ENCODE peak calls at places on chromosomes 7 and 10, in eight cellular contexts. X is osteoblast, E is thoracic aorta, Y is gastrocnemius medialis, G is mammary epithelial cell, Z is GM23248, S is psoas muscle, J is BE2C. T is an unnamed sample.

GRCh38 chr10:30810416-30810815 is 180.9 kb upstream of the LYZL2 start:
- DNase-seq in X (no peak), E (no peak), Y (no peak), G (no peak), Z (no peak), S (no peak), J (no peak), T (no peak)

GRCh38 chr10:101018600-101019439 is 12.1 kb downstream of the PDZD7 start:
- DNase-seq in X (peak), E (peak), Y (no peak), G (peak), Z (peak), S (peak), J (peak), T (peak)

GRCh38 chr10:86665868-86666267 is 2.4 kb upstream of the LDB3 start:
- DNase-seq in X (peak), E (no peak), Y (no peak), G (no peak), Z (no peak), S (peak), J (peak), T (no peak)

GRCh38 chr10:95782274-95782830 is 26.4 kb downstream of the ENTPD1 start:
- DNase-seq in X (no peak), E (no peak), Y (no peak), G (no peak), Z (no peak), S (no peak), J (no peak), T (no peak)

GRCh38 chr7:151599401-151600227 is 79.9 kb upstream of the RHEB start:
- DNase-seq in X (peak), E (no peak), Y (no peak), G (peak), Z (peak), S (peak), J (no peak), T (no peak)

GRCh38 chr10:62911210-62911963 is 95.2 kb upstream of the EGR2 start:
- DNase-seq in X (no peak), E (no peak), Y (no peak), G (peak), Z (peak), S (no peak), J (no peak), T (no peak)

GRCh38 chr7:102914585-102914984 is 1.8 kb downstream of the LRRC17 start:
- DNase-seq in X (no peak), E (peak), Y (no peak), G (no peak), Z (peak), S (peak), J (no peak), T (no peak)

GRCh38 chr10:116001266-116001857 is 271.6 kb downstream of the GFRA1 start:
- DNase-seq in X (no peak), E (no peak), Y (no peak), G (no peak), Z (no peak), S (no peak), J (peak), T (no peak)

GRCh38 chr10:71573562-71574300 is 145.8 kb downstream of the C10orf105 start:
- DNase-seq in X (peak), E (no peak), Y (no peak), G (no peak), Z (no peak), S (no peak), J (no peak), T (no peak)

GRCh38 chr10:24901686-24902399 is 50.6 kb downstream of the PRTFDC1 start:
- DNase-seq in X (peak), E (peak), Y (no peak), G (peak), Z (peak), S (peak), J (no peak), T (peak)

GRCh38 chr7:158518915-158519640 is 68.5 kb downstream of the PTPRN2 start:
- DNase-seq in X (no peak), E (no peak), Y (no peak), G (no peak), Z (no peak), S (no peak), J (no peak), T (no peak)

GRCh38 chr7:37480026-37480425 is 31.4 kb upstream of the ELMO1 start:
- DNase-seq in X (no peak), E (no peak), Y (no peak), G (no peak), Z (no peak), S (no peak), J (no peak), T (no peak)

GRCh38 chr10:17557459-17557858 is 59.7 kb downstream of the HACD1 start:
- DNase-seq in X (no peak), E (no peak), Y (no peak), G (no peak), Z (no peak), S (no peak), J (no peak), T (no peak)

GRCh38 chr10:5615263-5615820 is 51.1 kb downstream of the ASB13 start:
- DNase-seq in X (peak), E (no peak), Y (no peak), G (no peak), Z (no peak), S (no peak), J (no peak), T (no peak)

GRCh38 chr10:74333174-74333573 is 182.2 kb downstream of the ADK start:
- DNase-seq in X (no peak), E (no peak), Y (no peak), G (no peak), Z (peak), S (no peak), J (no peak), T (no peak)

GRCh38 chr7:11343818-11344413 is 370.2 kb downstream of the PHF14 start:
- DNase-seq in X (no peak), E (no peak), Y (no peak), G (peak), Z (peak), S (no peak), J (no peak), T (peak)

GRCh38 chr7:151623766-151624165 is 104.1 kb upstream of the RHEB start:
- DNase-seq in X (peak), E (no peak), Y (no peak), G (no peak), Z (peak), S (no peak), J (no peak), T (no peak)

GRCh38 chr10:14926722-14927416 is 27.0 kb downstream of the DCLRE1C start:
- DNase-seq in X (no peak), E (no peak), Y (no peak), G (no peak), Z (no peak), S (no peak), J (no peak), T (peak)

GRCh38 chr10:35335718-35336083 is 608 bp upstream of the CCNY start:
- DNase-seq in X (no peak), E (no peak), Y (no peak), G (peak), Z (peak), S (no peak), J (peak), T (peak)

GRCh38 chr7:125561006-125561405 is 631.4 kb upstream of the POT1 start:
- DNase-seq in X (no peak), E (no peak), Y (no peak), G (no peak), Z (no peak), S (no peak), J (no peak), T (peak)

GRCh38 chr10:13271552-13272163 is 28.2 kb downstream of the PHYH start:
- DNase-seq in X (peak), E (no peak), Y (peak), G (no peak), Z (peak), S (peak), J (peak), T (peak)

GRCh38 chr10:130378556-130379400 is 242.6 kb downstream of the GLRX3 start:
- DNase-seq in X (no peak), E (no peak), Y (no peak), G (no peak), Z (no peak), S (no peak), J (no peak), T (no peak)

GRCh38 chr7:120138497-120138896 is 134.5 kb upstream of the KCND2 start:
- DNase-seq in X (no peak), E (no peak), Y (no peak), G (no peak), Z (no peak), S (no peak), J (no peak), T (no peak)

GRCh38 chr10:119029613-119030420 is at the start of gene NANOS1:
- DNase-seq in X (no peak), E (no peak), Y (no peak), G (peak), Z (peak), S (peak), J (peak), T (no peak)

GRCh38 chr7:154698726-154699291 is 304.1 kb downstream of the PAXIP1 start:
- DNase-seq in X (no peak), E (no peak), Y (no peak), G (no peak), Z (no peak), S (no peak), J (no peak), T (peak)

GRCh38 chr10:120630266-120630665 is 173.2 kb downstream of the PLPP4 start:
- DNase-seq in X (no peak), E (no peak), Y (no peak), G (no peak), Z (no peak), S (no peak), J (no peak), T (no peak)

GRCh38 chr7:116167177-116167576 is 43.2 kb upstream of the TES start:
- DNase-seq in X (no peak), E (no peak), Y (no peak), G (no peak), Z (no peak), S (no peak), J (no peak), T (peak)

GRCh38 chr10:104329754-104330153 is 8.5 kb downstream of the ITPRIP start:
- DNase-seq in X (peak), E (no peak), Y (no peak), G (peak), Z (peak), S (peak), J (no peak), T (no peak)

GRCh38 chr7:149194799-149195179 is 557 bp upstream of the ZNF282 start:
- DNase-seq in X (no peak), E (no peak), Y (no peak), G (no peak), Z (no peak), S (no peak), J (no peak), T (no peak)

GRCh38 chr7:47557317-47557985 is 24.5 kb downstream of the TNS3 start:
- DNase-seq in X (peak), E (no peak), Y (no peak), G (no peak), Z (peak), S (no peak), J (no peak), T (no peak)

GRCh38 chr10:70745555-70745954 is 39.6 kb downstream of the TBATA start:
- DNase-seq in X (peak), E (no peak), Y (no peak), G (no peak), Z (no peak), S (no peak), J (no peak), T (no peak)

GRCh38 chr10:12534824-12535223 is 185.5 kb downstream of the CAMK1D start:
- DNase-seq in X (no peak), E (no peak), Y (peak), G (peak), Z (no peak), S (no peak), J (peak), T (no peak)

GRCh38 chr7:98719396-98719795 is 102.3 kb downstream of the NPTX2 start:
- DNase-seq in X (no peak), E (no peak), Y (no peak), G (peak), Z (no peak), S (no peak), J (no peak), T (no peak)

GRCh38 chr7:138587485-138587884 is 113.7 kb downstream of the SVOPL start:
- DNase-seq in X (no peak), E (no peak), Y (no peak), G (no peak), Z (no peak), S (no peak), J (no peak), T (no peak)

GRCh38 chr10:121900443-121901174 is 27.2 kb downstream of the ATE1 start:
- DNase-seq in X (peak), E (no peak), Y (no peak), G (peak), Z (peak), S (no peak), J (peak), T (peak)

GRCh38 chr7:1705339-1705738 is 35.3 kb downstream of the ELFN1 start:
- DNase-seq in X (no peak), E (no peak), Y (no peak), G (no peak), Z (no peak), S (no peak), J (no peak), T (no peak)

DNA sequence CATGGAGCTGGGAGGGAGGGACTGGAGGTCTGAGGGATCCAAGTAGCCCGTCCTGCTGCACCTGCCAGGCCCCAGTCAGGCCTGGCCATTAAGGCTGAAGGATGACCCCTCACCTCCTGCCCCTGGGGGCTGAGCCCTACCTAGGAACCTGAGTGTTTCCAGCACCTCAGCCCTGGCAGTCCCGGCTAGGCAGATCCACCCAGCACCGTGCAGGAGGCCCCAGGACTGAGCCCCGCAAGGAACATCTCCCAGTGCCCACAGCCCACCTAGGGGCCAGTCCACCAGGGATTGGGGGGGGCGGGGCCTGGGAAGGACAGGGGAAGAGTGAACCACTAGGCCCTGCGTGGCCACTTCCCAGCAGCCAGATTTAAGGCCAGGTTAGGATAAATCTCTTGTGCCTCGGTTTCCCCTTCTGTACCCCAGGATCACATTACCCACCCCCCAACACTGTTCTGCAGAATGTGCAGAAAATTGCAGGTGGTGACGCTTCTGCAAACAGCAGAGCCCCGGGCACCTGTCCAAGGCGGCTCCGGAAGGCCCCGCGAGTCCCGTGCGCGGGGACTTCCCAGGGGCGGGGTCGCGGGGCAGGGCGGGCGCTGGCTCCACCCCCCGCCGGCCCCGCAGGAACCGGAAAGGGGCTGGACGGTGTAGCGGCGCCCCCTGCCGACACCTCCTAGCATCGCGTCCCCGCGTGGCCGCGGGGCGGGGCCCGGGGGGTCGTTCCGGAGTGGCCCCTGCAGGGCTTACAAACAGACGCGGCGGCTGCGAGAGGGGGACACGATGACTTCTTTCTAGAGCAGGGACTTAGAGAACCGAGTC is 55.9 kb downstream of the PWWP2B start:
- DNase-seq in X (peak), E (no peak), Y (peak), G (peak), Z (peak), S (peak), J (peak), T (peak)
- H3K4me3 ChIP-seq in X (peak), E (peak), Y (peak), G (peak), Z (peak), S (peak), J (no peak), T (no peak)

GRCh38 chr7:122304996-122305421 is 459 bp upstream of the FEZF1 start:
- DNase-seq in X (peak), E (no peak), Y (no peak), G (no peak), Z (peak), S (no peak), J (no peak), T (no peak)

GRCh38 chr7:122306320-122307227 is 2.0 kb upstream of the FEZF1 start:
- DNase-seq in X (peak), E (no peak), Y (no peak), G (no peak), Z (no peak), S (no peak), J (no peak), T (no peak)

GRCh38 chr7:122307228-122307619 is 2.7 kb upstream of the FEZF1 start:
- DNase-seq in X (peak), E (no peak), Y (no peak), G (no peak), Z (no peak), S (no peak), J (no peak), T (no peak)

GRCh38 chr7:122304604-122304975 is at the start of gene FEZF1:
- DNase-seq in X (peak), E (no peak), Y (no peak), G (no peak), Z (peak), S (no peak), J (no peak), T (no peak)

DNA sequence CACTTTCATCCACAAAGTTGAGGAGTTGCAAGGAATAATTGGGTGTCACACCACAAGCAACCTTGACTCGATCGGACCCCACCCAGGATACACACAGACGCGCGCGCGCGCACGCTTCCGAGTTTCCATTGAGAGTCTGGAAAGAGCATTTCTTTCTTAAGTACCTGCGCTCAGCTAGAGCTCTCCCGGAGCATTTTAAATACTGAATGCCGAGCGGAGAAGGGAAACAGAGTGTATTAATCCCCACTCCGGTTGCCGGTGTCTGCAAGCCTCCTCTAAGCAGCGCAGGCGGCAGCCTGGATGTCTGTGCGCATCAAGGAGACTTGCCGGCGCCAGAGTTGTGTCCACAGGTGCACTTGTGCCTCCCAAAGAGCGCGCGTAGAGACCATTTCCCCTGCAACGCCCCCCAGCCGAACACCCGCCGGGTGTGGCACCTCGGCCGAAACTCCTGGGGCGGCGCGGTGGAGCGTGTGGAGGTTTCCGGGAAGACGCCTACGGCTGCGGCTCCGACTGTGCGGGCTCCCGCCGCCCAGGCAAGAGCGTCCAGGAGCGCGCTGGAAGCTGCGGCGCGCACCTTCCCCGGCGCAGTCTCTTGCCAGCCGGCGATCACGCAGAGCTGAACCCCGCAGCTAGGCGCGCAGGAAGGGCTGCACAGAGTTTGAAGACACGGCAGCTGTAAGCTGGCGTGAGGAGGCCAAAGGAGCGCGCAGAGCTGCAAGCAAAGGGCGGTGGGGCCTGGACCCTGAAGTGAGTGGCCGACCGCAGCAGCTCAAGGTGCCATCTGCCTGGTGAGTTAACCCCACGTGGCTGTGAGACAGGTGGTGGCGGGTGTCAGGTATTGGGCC is 1.1 kb upstream of the FEZF1 start:
- DNase-seq in X (peak), E (no peak), Y (no peak), G (no peak), Z (no peak), S (no peak), J (no peak), T (no peak)
- H3K4me3 ChIP-seq in X (no peak), E (peak), Y (peak), G (no peak), Z (no peak), S (peak), J (no peak), T (no peak)

GRCh38 chr7:94376281-94376680 is 18.4 kb upstream of the COL1A2 start:
- DNase-seq in X (no peak), E (no peak), Y (no peak), G (no peak), Z (peak), S (no peak), J (no peak), T (no peak)

GRCh38 chr7:94375167-94375566 is 19.5 kb upstream of the COL1A2 start:
- DNase-seq in X (peak), E (peak), Y (no peak), G (no peak), Z (peak), S (no peak), J (no peak), T (no peak)

GRCh38 chr7:94375713-94376112 is 19.0 kb upstream of the COL1A2 start:
- DNase-seq in X (no peak), E (no peak), Y (no peak), G (peak), Z (peak), S (no peak), J (no peak), T (no peak)

GRCh38 chr7:94374231-94374630 is 20.5 kb upstream of the COL1A2 start:
- DNase-seq in X (peak), E (peak), Y (no peak), G (peak), Z (peak), S (peak), J (no peak), T (no peak)

DNA sequence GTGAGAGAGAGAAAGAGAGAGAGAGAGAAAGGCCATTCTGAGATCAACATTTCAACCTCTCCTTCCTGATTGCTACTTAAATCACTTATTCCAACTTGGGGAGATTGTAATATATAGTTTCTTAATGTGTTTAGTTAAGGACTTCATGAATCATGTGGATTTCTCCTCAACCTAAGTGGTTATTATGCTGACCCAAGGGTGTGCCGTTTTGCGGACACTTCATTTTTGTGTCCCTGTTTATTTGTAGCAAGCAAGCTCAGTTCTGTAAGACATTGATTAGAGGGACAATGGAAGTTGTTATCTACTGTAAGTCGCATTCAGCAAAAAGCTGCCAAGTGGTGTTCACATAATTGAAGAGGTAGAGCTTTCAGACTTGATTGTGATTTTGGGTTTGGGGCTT is 20.0 kb upstream of the COL1A2 start:
- DNase-seq in X (no peak), E (no peak), Y (no peak), G (no peak), Z (peak), S (no peak), J (no peak), T (no peak)
- H3K4me3 ChIP-seq in X (peak), E (peak), Y (no peak), G (no peak), Z (peak), S (peak), J (no peak), T (no peak)

GRCh38 chr7:77727936-77728701 is 31.9 kb downstream of the RSBN1L start:
- DNase-seq in X (no peak), E (no peak), Y (no peak), G (no peak), Z (peak), S (no peak), J (peak), T (no peak)
- H3K4me3 ChIP-seq in X (no peak), E (no peak), Y (no peak), G (no peak), Z (peak), S (no peak), J (peak), T (no peak)

T was measured in GM12865.